ENCODE peak calls at places on chromosomes 6 and 20, in four cellular contexts. E is HepG2, A is transverse colon, L is sigmoid colon. W is an unnamed sample.

GRCh38 chr20:56171087-56172012 is 77.2 kb upstream of the MC3R start:
- DNase-seq in E (peak; percentile 41), A (no peak), L (no peak), W (no peak)

GRCh38 chr20:53028337-53029007 is 56.3 kb downstream of the TSHZ2 start:
- DNase-seq in E (no peak), A (no peak), L (no peak), W (no peak)

GRCh38 chr6:40960784-40961430 is 78.1 kb downstream of the UNC5CL start:
- DNase-seq in E (peak; percentile 34), A (no peak), L (no peak), W (no peak)

GRCh38 chr6:38767555-38767954 is 52.4 kb downstream of the DNAH8 start:
- DNase-seq in E (no peak), A (no peak), L (no peak), W (no peak)

GRCh38 chr6:62283828-62284411 is 2.1 kb downstream of the KHDRBS2 start:
- DNase-seq in E (peak; percentile 50), A (no peak), L (no peak), W (peak; percentile 20)

GRCh38 chr20:39070484-39071231 is 108.5 kb downstream of the DHX35 start:
- DNase-seq in E (peak; percentile 71), A (no peak), L (no peak), W (no peak)

GRCh38 chr20:53582574-53583351 is 10.9 kb downstream of the ZNF217 start:
- DNase-seq in E (peak; percentile 86), A (no peak), L (peak; percentile 79), W (no peak)

GRCh38 chr6:43812850-43813584 is 43.0 kb downstream of the VEGFA start:
- DNase-seq in E (no peak), A (peak; percentile 84), L (no peak), W (no peak)

GRCh38 chr6:111736005-111736607 is 130.4 kb upstream of the TRAF3IP2 start:
- DNase-seq in E (no peak), A (no peak), L (no peak), W (no peak)

GRCh38 chr20:56656632-56657031 is 27.5 kb downstream of the TFAP2C start:
- DNase-seq in E (no peak), A (no peak), L (no peak), W (no peak)

GRCh38 chr20:42155586-42155985 is 537.4 kb upstream of the CHD6 start:
- DNase-seq in E (no peak), A (no peak), L (no peak), W (no peak)

GRCh38 chr20:52039746-52040145 is 151.8 kb downstream of the ZFP64 start:
- DNase-seq in E (no peak), A (no peak), L (no peak), W (no peak)

GRCh38 chr6:149271348-149272340 is 45.9 kb upstream of the TAB2 start:
- DNase-seq in E (no peak), A (peak; percentile 28), L (no peak), W (no peak)

GRCh38 chr20:25514747-25515340 is 70.5 kb downstream of the NINL start:
- DNase-seq in E (no peak), A (no peak), L (no peak), W (no peak)

GRCh38 chr6:148973809-148974208 is 227.0 kb downstream of the UST start:
- DNase-seq in E (no peak), A (no peak), L (no peak), W (no peak)

GRCh38 chr20:41377275-41377674 is 10.7 kb upstream of the EMILIN3 start:
- DNase-seq in E (no peak), A (no peak), L (no peak), W (no peak)

GRCh38 chr6:21653902-21654301 is 60.4 kb downstream of the SOX4 start:
- DNase-seq in E (no peak), A (no peak), L (no peak), W (no peak)

GRCh38 chr20:51581571-51581970 is 39.1 kb upstream of the NFATC2 start:
- DNase-seq in E (no peak), A (no peak), L (no peak), W (no peak)

GRCh38 chr20:38270869-38271608 is 10.5 kb upstream of the KIAA1755 start:
- DNase-seq in E (no peak), A (no peak), L (peak; percentile 77), W (no peak)

GRCh38 chr6:43698584-43699349 is 11.2 kb upstream of the MRPS18A start:
- DNase-seq in E (no peak), A (no peak), L (no peak), W (no peak)

GRCh38 chr20:62999580-62999979 is 7.2 kb downstream of the BHLHE23 start:
- DNase-seq in E (no peak), A (no peak), L (no peak), W (no peak)

GRCh38 chr20:64115171-64115911 is 8.0 kb upstream of the NPBWR2 start:
- DNase-seq in E (no peak), A (no peak), L (peak; percentile 45), W (no peak)

GRCh38 chr6:112015725-112016124 is 38.2 kb upstream of the CCN6 start:
- DNase-seq in E (no peak), A (no peak), L (no peak), W (no peak)

GRCh38 chr20:59075934-59076508 is 33.4 kb upstream of the PRELID3B start:
- DNase-seq in E (no peak), A (no peak), L (no peak), W (no peak)

GRCh38 chr6:30793521-30794194 is 49.3 kb upstream of the IER3 start:
- DNase-seq in E (peak; percentile 75), A (no peak), L (no peak), W (no peak)

GRCh38 chr20:36855241-36855657 is 20.7 kb upstream of the TLDC2 start:
- DNase-seq in E (no peak), A (no peak), L (no peak), W (no peak)

GRCh38 chr6:29887330-29887818 is 55.0 kb upstream of the HLA-A start:
- DNase-seq in E (no peak), A (peak; percentile 74), L (peak; percentile 84), W (no peak)

GRCh38 chr20:45910670-45911485 is 1.1 kb downstream of the PLTP start:
- DNase-seq in E (no peak), A (peak; percentile 97), L (peak; percentile 100), W (no peak)

GRCh38 chr6:95576621-95577316 is 566 bp upstream of the MANEA start:
- DNase-seq in E (no peak), A (no peak), L (no peak), W (no peak)

GRCh38 chr6:87936065-87936464 is 111.6 kb upstream of the SPACA1 start:
- DNase-seq in E (peak; percentile 8), A (no peak), L (no peak), W (no peak)

GRCh38 chr6:123091091-123091895 is 95.3 kb downstream of the CLVS2 start:
- DNase-seq in E (peak; percentile 3), A (no peak), L (no peak), W (peak; percentile 97)

GRCh38 chr6:154229796-154230195 is 126.8 kb downstream of the IPCEF1 start:
- DNase-seq in E (no peak), A (no peak), L (no peak), W (no peak)

GRCh38 chr20:15196580-15197255 is 859.3 kb upstream of the FLRT3 start:
- DNase-seq in E (no peak), A (no peak), L (no peak), W (no peak)

GRCh38 chr20:20568604-20569205 is 143.7 kb downstream of the RALGAPA2 start:
- DNase-seq in E (peak; percentile 58), A (no peak), L (no peak), W (peak; percentile 25)

GRCh38 chr6:40293824-40294188 is 293.4 kb downstream of the LRFN2 start:
- DNase-seq in E (no peak), A (no peak), L (no peak), W (no peak)

GRCh38 chr6:15653581-15653980 is 9.2 kb downstream of the DTNBP1 start:
- DNase-seq in E (no peak), A (no peak), L (no peak), W (no peak)

GRCh38 chr6:166084951-166085350 is 82.7 kb downstream of the TBXT start:
- DNase-seq in E (no peak), A (no peak), L (no peak), W (no peak)
- TF ChIP-seq POLR2AphosphoS5 in E (no peak), A (no peak), L (no peak), W (no peak)

DNA sequence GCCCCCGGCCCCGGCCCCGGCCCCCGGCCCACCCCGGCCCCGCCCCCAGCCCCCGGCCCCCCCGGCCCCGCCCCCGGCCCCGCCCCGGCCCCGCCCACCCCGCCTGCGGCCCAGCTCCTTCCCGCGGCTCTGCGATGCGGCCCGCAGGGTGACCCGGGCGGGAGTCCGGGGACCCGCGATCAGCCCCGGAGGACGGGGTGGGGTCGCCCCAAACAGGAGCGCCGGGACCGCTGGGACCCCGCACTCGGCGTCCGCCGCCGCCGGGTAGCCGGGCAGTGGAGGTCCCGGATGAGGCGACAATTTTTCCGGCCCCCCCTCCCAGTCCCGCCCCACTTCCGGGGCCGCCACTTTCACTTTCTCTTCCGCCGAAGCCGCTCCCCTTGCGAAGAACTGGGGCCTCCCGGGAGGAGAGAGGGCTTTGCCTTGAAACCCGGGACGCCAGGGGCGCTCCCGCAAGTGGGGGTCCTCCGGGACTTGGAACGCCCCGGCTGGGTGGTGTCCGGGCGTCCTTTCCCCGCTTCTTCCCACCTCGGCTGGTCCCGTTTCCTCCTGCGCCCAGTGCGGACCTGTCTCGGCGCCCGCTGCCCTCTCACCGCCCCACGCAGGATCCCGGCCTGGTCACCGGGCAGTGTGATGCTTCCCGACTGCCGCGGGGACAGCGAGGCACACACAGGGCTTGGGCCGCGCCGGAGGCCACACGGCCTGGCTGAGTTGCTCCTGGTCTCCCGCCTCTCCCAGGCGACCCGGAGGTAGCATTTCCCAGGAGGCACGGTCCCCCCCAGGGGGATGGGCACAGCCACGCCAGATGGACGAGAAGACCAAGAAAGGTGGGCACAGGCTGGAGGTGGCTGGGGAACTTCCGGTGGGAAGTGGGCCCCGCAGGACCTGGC is at the start of gene RBCK1:
- DNase-seq in E (peak; percentile 85), A (peak; percentile 89), L (peak; percentile 93), W (no peak)
- TF ChIP-seq POLR2AphosphoS5 in E (no peak), A (peak; percentile 72), L (peak; percentile 59), W (no peak)

DNA sequence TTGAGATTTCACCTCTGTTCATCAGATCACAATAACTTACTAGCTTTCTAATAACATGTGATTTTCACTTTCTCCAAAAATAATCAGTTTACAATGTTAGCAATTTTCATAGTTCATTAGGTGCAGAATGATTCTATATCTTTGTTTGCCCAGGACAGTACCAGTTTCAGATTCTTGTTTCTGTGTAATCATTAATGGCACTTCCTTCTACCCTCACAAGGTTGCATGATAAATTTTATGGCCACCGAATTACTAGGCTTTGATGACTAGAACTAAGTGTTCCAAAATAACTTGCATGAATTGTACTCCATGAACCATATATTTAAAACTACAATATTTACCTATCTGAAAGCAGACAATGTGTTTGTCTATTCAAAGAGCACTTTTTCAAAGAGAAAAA is 442.3 kb downstream of the EPHA7 start:
- DNase-seq in E (no peak), A (no peak), L (no peak), W (no peak)
- TF ChIP-seq POLR2AphosphoS5 in E (no peak), A (no peak), L (no peak), W (no peak)

DNA sequence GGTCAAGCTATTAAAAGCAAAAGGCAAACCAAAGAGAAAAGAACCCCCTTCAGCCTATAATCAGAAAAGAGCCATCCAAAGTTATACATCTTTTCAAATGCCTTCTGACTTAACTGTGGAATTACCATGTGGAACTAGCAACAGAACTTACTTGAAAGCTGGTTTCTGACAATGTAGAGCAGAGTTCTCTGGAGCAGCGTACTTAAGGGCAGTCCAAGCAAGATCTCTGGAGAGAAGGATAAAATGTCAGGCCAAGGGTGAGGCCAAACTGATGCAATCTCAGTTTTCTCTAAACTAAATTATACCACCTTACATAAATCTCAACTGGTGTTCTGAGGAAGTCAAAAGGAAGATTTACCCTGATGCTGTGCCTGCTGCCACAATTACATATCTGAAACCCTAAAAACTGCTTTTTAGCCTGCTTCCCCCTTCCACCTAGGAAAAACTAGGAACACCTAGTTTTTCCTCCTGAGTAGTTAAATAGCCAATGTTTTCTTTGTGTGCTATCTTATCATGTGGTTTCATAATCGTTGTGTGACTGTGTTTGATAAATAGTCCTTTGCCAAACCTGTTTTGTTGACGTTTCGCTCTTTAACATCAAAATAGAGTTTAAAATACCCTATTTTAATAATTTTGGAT is 28.0 kb downstream of the NCOA7 start:
- DNase-seq in E (no peak), A (no peak), L (no peak), W (no peak)
- TF ChIP-seq POLR2AphosphoS5 in E (no peak), A (no peak), L (no peak), W (no peak)